ENCODE peak calls at places on chromosomes 16 and 17, in five cellular contexts. H, P, Z, R and A are unnamed samples.

GRCh38 chr16:66223176-66223780 is 143.2 kb upstream of the CDH5 start:
- DNase-seq in P (no peak), R (no peak), Z (no peak), H (peak), A (no peak)

GRCh38 chr17:3879181-3879580 is 13.7 kb downstream of the CAMKK1 start:
- DNase-seq in H (peak), R (no peak), Z (no peak), P (no peak), A (no peak)

GRCh38 chr17:45841883-45842525 is 2.7 kb upstream of the SPPL2C start:
- DNase-seq in H (no peak), Z (no peak), R (no peak), P (no peak), A (peak)

GRCh38 chr16:17303101-17303500 is 167.7 kb downstream of the XYLT1 start:
- DNase-seq in H (no peak), R (no peak), P (no peak), Z (no peak), A (no peak)

GRCh38 chr17:73091770-73092517 is 544 bp downstream of the SLC39A11 start:
- DNase-seq in Z (peak), H (no peak), R (peak), P (no peak), A (no peak)

GRCh38 chr16:56262879-56263245 is 71.6 kb downstream of the GNAO1 start:
- DNase-seq in R (no peak), P (no peak), H (no peak), Z (no peak), A (no peak)

GRCh38 chr17:2239882-2240430 is 63.6 kb downstream of the SMG6 start:
- DNase-seq in P (peak), H (peak), R (peak), Z (no peak), A (peak)

GRCh38 chr16:75096730-75097129 is 19.9 kb downstream of the LDHD start:
- DNase-seq in Z (peak), R (no peak), P (no peak), H (no peak), A (no peak)

GRCh38 chr17:193841-194806 is 12.7 kb upstream of the DOC2B start:
- DNase-seq in P (no peak), R (no peak), Z (peak), H (no peak), A (no peak)

GRCh38 chr16:15925631-15926030 is 23.8 kb upstream of the ABCC1 start:
- DNase-seq in R (no peak), P (no peak), Z (no peak), H (no peak), A (no peak)

GRCh38 chr16:28596115-28596630 is 677 bp downstream of the SULT1A2 start:
- DNase-seq in R (no peak), Z (peak), H (no peak), P (no peak), A (no peak)

GRCh38 chr17:73209436-73209835 is 16.6 kb downstream of the COG1 start:
- DNase-seq in R (no peak), P (no peak), H (no peak), Z (no peak), A (no peak)

GRCh38 chr17:7141824-7142223 is 27.2 kb upstream of the ASGR2 start:
- DNase-seq in H (no peak), R (no peak), P (no peak), Z (no peak), A (no peak)

GRCh38 chr16:53282975-53283946 is 151.0 kb upstream of the RBL2 start:
- DNase-seq in H (no peak), R (peak), Z (no peak), P (no peak), A (peak)

GRCh38 chr16:84486551-84487235 is 17.8 kb downstream of the MEAK7 start:
- DNase-seq in R (no peak), Z (no peak), H (no peak), P (no peak), A (no peak)

GRCh38 chr17:63675607-63676539 is 24.1 kb downstream of the LIMD2 start:
- DNase-seq in Z (peak), P (no peak), R (peak), H (peak), A (peak)

GRCh38 chr16:9901-10665 is 43.3 kb downstream of the POLR3K start:
- DNase-seq in Z (no peak), R (no peak), P (no peak), H (no peak), A (no peak)

GRCh38 chr17:8117980-8118768 is at the start of gene ALOXE3:
- DNase-seq in R (peak), Z (no peak), P (no peak), H (no peak), A (peak)

GRCh38 chr16:49488740-49489525 is 115.3 kb downstream of the C16orf78 start:
- DNase-seq in R (no peak), Z (no peak), P (no peak), H (no peak), A (no peak)

GRCh38 chr17:31487648-31488263 is 96.3 kb downstream of the RAB11FIP4 start:
- DNase-seq in R (peak), H (no peak), Z (peak), P (peak), A (peak)

GRCh38 chr16:84815446-84815845 is 4.3 kb upstream of the CRISPLD2 start:
- DNase-seq in R (no peak), Z (no peak), P (no peak), H (no peak), A (no peak)

GRCh38 chr17:79042421-79043190 is 18.6 kb downstream of the C1QTNF1 start:
- DNase-seq in Z (peak), P (peak), R (no peak), H (no peak), A (peak)

GRCh38 chr17:17137731-17138585 is 68.2 kb downstream of the PLD6 start:
- DNase-seq in Z (no peak), P (no peak), H (no peak), R (no peak), A (no peak)

GRCh38 chr17:63433746-63434591 is 12.1 kb downstream of the CYB561 start:
- DNase-seq in Z (peak), P (no peak), R (no peak), H (peak), A (no peak)